ENCODE peak calls at places on chromosomes 5 and 9, in eight cellular contexts. One of them, this sample, is unnamed.

GRCh38 chr5:35183243-35183955 is 46.9 kb downstream of the PRLR start:
- DNase-seq in GM10248: peak; percentile 35
- DNase-seq in astrocyte of the spinal cord: peak; percentile 44
- DNase-seq in pancreas: no peak
- DNase-seq in NB4: peak; percentile 75
- DNase-seq in prostate gland: no peak
- DNase-seq in A549: peak; percentile 43
- DNase-seq in Peyer's patch: peak; percentile 68
- DNase-seq in this sample: peak; percentile 44

GRCh38 chr9:97412628-97413382 is 909 bp downstream of the TDRD7 start:
- DNase-seq in pancreas: no peak
- DNase-seq in GM10248: peak; percentile 47
- DNase-seq in prostate gland: peak; percentile 12
- DNase-seq in astrocyte of the spinal cord: peak; percentile 7
- DNase-seq in NB4: peak; percentile 56
- DNase-seq in A549: no peak
- DNase-seq in Peyer's patch: no peak
- DNase-seq in this sample: peak; percentile 62

GRCh38 chr5:56791396-56791795 is 24.0 kb upstream of the MAP3K1 start:
- DNase-seq in Peyer's patch: no peak
- DNase-seq in prostate gland: no peak
- DNase-seq in pancreas: no peak
- DNase-seq in GM10248: no peak
- DNase-seq in A549: no peak
- DNase-seq in astrocyte of the spinal cord: no peak
- DNase-seq in NB4: no peak
- DNase-seq in this sample: peak; percentile 20

GRCh38 chr9:90062982-90063381 is 458.2 kb downstream of the GADD45G start:
- DNase-seq in prostate gland: no peak
- DNase-seq in NB4: no peak
- DNase-seq in A549: no peak
- DNase-seq in GM10248: no peak
- DNase-seq in astrocyte of the spinal cord: no peak
- DNase-seq in pancreas: no peak
- DNase-seq in Peyer's patch: no peak
- DNase-seq in this sample: no peak

GRCh38 chr5:138563340-138564118 is 11.7 kb downstream of the HSPA9 start:
- DNase-seq in astrocyte of the spinal cord: no peak
- DNase-seq in Peyer's patch: no peak
- DNase-seq in pancreas: no peak
- DNase-seq in prostate gland: no peak
- DNase-seq in NB4: no peak
- DNase-seq in GM10248: no peak
- DNase-seq in A549: no peak
- DNase-seq in this sample: no peak

GRCh38 chr9:130156672-130157071 is 15.5 kb upstream of the NCS1 start:
- DNase-seq in NB4: no peak
- DNase-seq in Peyer's patch: no peak
- DNase-seq in prostate gland: no peak
- DNase-seq in pancreas: peak; percentile 82
- DNase-seq in GM10248: no peak
- DNase-seq in astrocyte of the spinal cord: no peak
- DNase-seq in A549: peak; percentile 37
- DNase-seq in this sample: no peak

GRCh38 chr9:124291801-124292396 is 34.1 kb downstream of the NEK6 start:
- DNase-seq in NB4: peak; percentile 94
- DNase-seq in prostate gland: no peak
- DNase-seq in A549: no peak
- DNase-seq in pancreas: no peak
- DNase-seq in GM10248: peak; percentile 76
- DNase-seq in astrocyte of the spinal cord: no peak
- DNase-seq in Peyer's patch: peak; percentile 69
- DNase-seq in this sample: peak; percentile 71

GRCh38 chr5:154771383-154771901 is 16.3 kb downstream of the LARP1 start:
- DNase-seq in prostate gland: peak; percentile 10
- DNase-seq in astrocyte of the spinal cord: peak; percentile 91
- DNase-seq in Peyer's patch: no peak
- DNase-seq in GM10248: no peak
- DNase-seq in A549: no peak
- DNase-seq in NB4: no peak
- DNase-seq in pancreas: no peak
- DNase-seq in this sample: no peak

GRCh38 chr5:432928-433791 is 9.8 kb upstream of the EXOC3 start:
- DNase-seq in pancreas: peak; percentile 36
- DNase-seq in prostate gland: no peak
- DNase-seq in Peyer's patch: peak; percentile 33
- DNase-seq in GM10248: no peak
- DNase-seq in NB4: no peak
- DNase-seq in A549: no peak
- DNase-seq in astrocyte of the spinal cord: no peak
- DNase-seq in this sample: no peak

GRCh38 chr5:110478899-110479298 is 247.6 kb downstream of the TMEM232 start:
- DNase-seq in astrocyte of the spinal cord: peak; percentile 95
- DNase-seq in Peyer's patch: no peak
- DNase-seq in NB4: no peak
- DNase-seq in pancreas: no peak
- DNase-seq in GM10248: no peak
- DNase-seq in prostate gland: no peak
- DNase-seq in A549: no peak
- DNase-seq in this sample: no peak

GRCh38 chr9:20319641-20320337 is 302.5 kb downstream of the MLLT3 start:
- DNase-seq in pancreas: no peak
- DNase-seq in GM10248: no peak
- DNase-seq in A549: peak; percentile 31
- DNase-seq in prostate gland: peak; percentile 7
- DNase-seq in NB4: peak; percentile 14
- DNase-seq in Peyer's patch: no peak
- DNase-seq in astrocyte of the spinal cord: peak; percentile 82
- DNase-seq in this sample: no peak

GRCh38 chr5:176447538-176447981 is 625 bp upstream of the FAF2 start:
- DNase-seq in A549: no peak
- DNase-seq in prostate gland: peak; percentile 10
- DNase-seq in GM10248: no peak
- DNase-seq in Peyer's patch: no peak
- DNase-seq in NB4: no peak
- DNase-seq in astrocyte of the spinal cord: no peak
- DNase-seq in pancreas: peak; percentile 71
- DNase-seq in this sample: peak; percentile 30

GRCh38 chr5:180364306-180364856 is 11.2 kb upstream of the GFPT2 start:
- DNase-seq in NB4: peak; percentile 55
- DNase-seq in astrocyte of the spinal cord: no peak
- DNase-seq in Peyer's patch: no peak
- DNase-seq in pancreas: no peak
- DNase-seq in GM10248: no peak
- DNase-seq in prostate gland: no peak
- DNase-seq in A549: no peak
- DNase-seq in this sample: no peak

GRCh38 chr5:143878430-143878829 is 66.5 kb downstream of the HMHB1 start:
- DNase-seq in A549: no peak
- DNase-seq in prostate gland: no peak
- DNase-seq in NB4: no peak
- DNase-seq in GM10248: no peak
- DNase-seq in astrocyte of the spinal cord: no peak
- DNase-seq in pancreas: no peak
- DNase-seq in Peyer's patch: no peak
- DNase-seq in this sample: no peak

GRCh38 chr5:84378420-84378819 is 6.3 kb downstream of the EDIL3 start:
- DNase-seq in GM10248: no peak
- DNase-seq in Peyer's patch: no peak
- DNase-seq in NB4: no peak
- DNase-seq in A549: no peak
- DNase-seq in prostate gland: no peak
- DNase-seq in astrocyte of the spinal cord: peak; percentile 90
- DNase-seq in pancreas: no peak
- DNase-seq in this sample: no peak

GRCh38 chr9:70798018-70798417 is 323.4 kb downstream of the TRPM3 start:
- DNase-seq in pancreas: no peak
- DNase-seq in A549: no peak
- DNase-seq in NB4: no peak
- DNase-seq in prostate gland: no peak
- DNase-seq in astrocyte of the spinal cord: no peak
- DNase-seq in GM10248: no peak
- DNase-seq in Peyer's patch: no peak
- DNase-seq in this sample: no peak

GRCh38 chr5:145829708-145830361 is 5.3 kb downstream of the PRELID2 start:
- DNase-seq in Peyer's patch: no peak
- DNase-seq in astrocyte of the spinal cord: no peak
- DNase-seq in pancreas: no peak
- DNase-seq in GM10248: no peak
- DNase-seq in prostate gland: no peak
- DNase-seq in A549: no peak
- DNase-seq in NB4: no peak
- DNase-seq in this sample: no peak

GRCh38 chr5:113059232-113059805 is 82.7 kb downstream of the DCP2 start:
- DNase-seq in astrocyte of the spinal cord: peak; percentile 86
- DNase-seq in NB4: no peak
- DNase-seq in pancreas: no peak
- DNase-seq in A549: no peak
- DNase-seq in GM10248: no peak
- DNase-seq in prostate gland: no peak
- DNase-seq in Peyer's patch: no peak
- DNase-seq in this sample: no peak

GRCh38 chr5:151695464-151695863 is 8.7 kb upstream of the SPARC start:
- DNase-seq in A549: no peak
- DNase-seq in pancreas: no peak
- DNase-seq in NB4: no peak
- DNase-seq in prostate gland: no peak
- DNase-seq in astrocyte of the spinal cord: no peak
- DNase-seq in GM10248: no peak
- DNase-seq in Peyer's patch: no peak
- DNase-seq in this sample: no peak

GRCh38 chr5:140690941-140691924 is at the start of the genes HARS1 and HARS2:
- DNase-seq in prostate gland: peak; percentile 88
- DNase-seq in pancreas: peak; percentile 84
- DNase-seq in NB4: peak; percentile 96
- DNase-seq in astrocyte of the spinal cord: peak; percentile 95
- DNase-seq in A549: peak; percentile 97
- DNase-seq in GM10248: peak; percentile 93
- DNase-seq in Peyer's patch: peak; percentile 95
- DNase-seq in this sample: peak; percentile 90

GRCh38 chr5:10499066-10499465 is 57.4 kb downstream of the ROPN1L start:
- DNase-seq in pancreas: no peak
- DNase-seq in A549: no peak
- DNase-seq in Peyer's patch: no peak
- DNase-seq in prostate gland: no peak
- DNase-seq in astrocyte of the spinal cord: no peak
- DNase-seq in NB4: no peak
- DNase-seq in GM10248: no peak
- DNase-seq in this sample: no peak
- TF ChIP-seq CTCF in pancreas: no peak
- TF ChIP-seq CTCF in A549: no peak
- TF ChIP-seq CTCF in Peyer's patch: no peak
- TF ChIP-seq CTCF in prostate gland: no peak
- TF ChIP-seq CTCF in astrocyte of the spinal cord: no peak
- TF ChIP-seq CTCF in NB4: no peak
- TF ChIP-seq CTCF in GM10248: no peak
- TF ChIP-seq CTCF in this sample: no peak

DNA sequence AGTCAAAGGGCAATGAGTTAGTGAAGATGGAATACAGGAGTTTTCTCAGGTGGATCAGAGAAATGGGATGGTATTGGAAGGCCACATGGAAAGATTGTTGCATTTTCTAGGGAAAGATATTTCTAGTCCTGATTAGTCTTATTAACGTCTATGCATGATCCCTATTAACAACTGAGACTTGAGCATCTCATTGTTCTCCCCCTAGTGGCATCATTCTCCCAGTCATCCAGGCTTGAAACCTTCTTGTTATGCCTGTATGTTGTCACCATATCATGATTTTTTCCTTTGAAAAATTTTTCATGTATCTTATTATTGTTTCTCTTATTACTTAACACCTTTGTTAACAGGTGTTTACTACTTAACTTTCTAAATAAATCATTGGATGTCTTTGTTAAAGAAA is 34.4 kb downstream of the KIF2A start:
- DNase-seq in prostate gland: no peak
- DNase-seq in A549: peak; percentile 53
- DNase-seq in NB4: peak; percentile 19
- DNase-seq in GM10248: no peak
- DNase-seq in pancreas: no peak
- DNase-seq in astrocyte of the spinal cord: peak; percentile 11
- DNase-seq in Peyer's patch: no peak
- DNase-seq in this sample: no peak
- TF ChIP-seq CTCF in prostate gland: peak; percentile 17
- TF ChIP-seq CTCF in A549: peak; percentile 38
- TF ChIP-seq CTCF in NB4: peak; percentile 9
- TF ChIP-seq CTCF in GM10248: peak; percentile 28
- TF ChIP-seq CTCF in pancreas: no peak
- TF ChIP-seq CTCF in astrocyte of the spinal cord: peak; percentile 55
- TF ChIP-seq CTCF in Peyer's patch: no peak
- TF ChIP-seq CTCF in this sample: peak; percentile 13

DNA sequence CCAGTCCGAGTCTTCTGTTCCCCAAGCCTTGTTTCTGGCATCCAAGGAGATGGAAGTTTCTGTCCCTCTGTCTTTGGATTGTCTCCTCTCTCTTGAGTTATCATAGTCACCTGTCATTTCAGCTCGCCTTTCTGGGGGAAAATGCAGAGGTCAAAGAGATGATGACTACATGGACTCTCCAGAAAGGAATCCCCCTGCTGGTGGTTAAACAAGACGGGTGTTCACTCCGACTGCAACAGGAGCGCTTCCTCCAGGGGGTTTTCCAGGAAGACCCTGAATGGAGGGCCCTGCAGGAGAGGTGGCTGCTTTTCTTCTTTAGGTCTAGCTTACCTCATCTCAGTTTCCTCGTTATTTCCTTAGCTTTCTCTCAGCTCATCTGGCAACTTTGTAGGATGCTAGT is 25.1 kb downstream of the ERAP2 start:
- DNase-seq in A549: peak; percentile 17
- DNase-seq in pancreas: no peak
- DNase-seq in astrocyte of the spinal cord: no peak
- DNase-seq in prostate gland: no peak
- DNase-seq in Peyer's patch: no peak
- DNase-seq in NB4: no peak
- DNase-seq in GM10248: no peak
- DNase-seq in this sample: no peak
- TF ChIP-seq CTCF in A549: no peak
- TF ChIP-seq CTCF in pancreas: no peak
- TF ChIP-seq CTCF in astrocyte of the spinal cord: peak; percentile 9
- TF ChIP-seq CTCF in prostate gland: no peak
- TF ChIP-seq CTCF in Peyer's patch: no peak
- TF ChIP-seq CTCF in NB4: no peak
- TF ChIP-seq CTCF in GM10248: no peak
- TF ChIP-seq CTCF in this sample: peak; percentile 23

DNA sequence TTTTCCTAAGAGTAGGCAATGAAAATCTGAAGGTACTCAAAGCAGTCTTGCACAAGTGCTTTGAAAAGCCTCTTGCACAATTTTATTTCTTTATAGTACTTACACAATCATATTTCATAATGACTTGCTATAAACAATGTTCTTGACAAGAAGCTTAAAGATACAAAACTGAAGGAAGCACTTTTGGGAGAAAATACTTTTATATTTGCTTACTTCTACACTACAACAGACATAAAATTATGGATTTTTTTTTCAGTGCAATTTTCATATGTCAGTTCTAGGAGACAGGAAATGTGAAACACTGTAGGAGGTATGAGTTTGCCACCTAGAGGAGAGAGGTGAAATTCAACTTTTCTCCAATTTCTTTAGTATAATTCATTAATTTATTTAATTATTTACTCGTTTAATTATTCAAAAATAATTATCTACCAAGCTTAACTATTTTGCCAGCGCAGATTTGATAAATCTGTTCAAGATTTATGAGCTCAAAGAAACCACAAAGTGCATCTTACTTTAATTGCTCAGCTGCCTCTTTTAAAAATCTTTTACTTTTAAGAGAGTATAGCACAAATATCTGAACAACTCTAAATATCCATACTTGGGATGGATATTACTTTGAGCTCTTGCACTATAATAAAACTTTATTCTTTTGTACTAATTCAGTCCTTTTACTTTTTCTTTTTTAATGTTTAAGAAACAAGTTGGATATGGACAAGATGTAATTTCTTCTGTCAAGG is 29.0 kb upstream of the CDKN2B start:
- DNase-seq in astrocyte of the spinal cord: peak; percentile 59
- DNase-seq in prostate gland: no peak
- DNase-seq in pancreas: no peak
- DNase-seq in Peyer's patch: no peak
- DNase-seq in A549: no peak
- DNase-seq in NB4: no peak
- DNase-seq in GM10248: no peak
- DNase-seq in this sample: no peak
- TF ChIP-seq CTCF in astrocyte of the spinal cord: peak; percentile 55
- TF ChIP-seq CTCF in prostate gland: peak; percentile 54
- TF ChIP-seq CTCF in pancreas: peak; percentile 39
- TF ChIP-seq CTCF in Peyer's patch: no peak
- TF ChIP-seq CTCF in A549: no peak
- TF ChIP-seq CTCF in NB4: no peak
- TF ChIP-seq CTCF in GM10248: no peak
- TF ChIP-seq CTCF in this sample: peak; percentile 51